ENCODE peak calls at places on chromosomes 2 and 18, in six cellular contexts. J, X, V, E, U and A are unnamed samples.

GRCh38 chr18:67232406-67232805 is 284.1 kb downstream of the DSEL start:
- DNase-seq in J (peak), X (peak), V (peak), E (no peak), U (no peak), A (peak)

GRCh38 chr18:29962579-29962978 is 1080.0 kb downstream of the DSC3 start:
- DNase-seq in J (no peak), X (peak), V (peak), E (no peak), U (no peak), A (peak)

GRCh38 chr2:100033976-100034375 is 108.4 kb downstream of the AFF3 start:
- DNase-seq in J (no peak), X (no peak), V (no peak), E (no peak), U (no peak), A (no peak)

GRCh38 chr2:62685986-62686625 is 19.4 kb upstream of the EHBP1 start:
- DNase-seq in J (no peak), X (no peak), V (peak), E (no peak), U (no peak), A (no peak)

GRCh38 chr2:104599802-104600510 is 254.0 kb upstream of the POU3F3 start:
- DNase-seq in J (peak), X (no peak), V (peak), E (no peak), U (no peak), A (peak)

GRCh38 chr2:70726947-70727725 is 40.9 kb downstream of the ADD2 start:
- DNase-seq in J (peak), X (peak), V (peak), E (no peak), U (peak), A (peak)

GRCh38 chr18:76450912-76451421 is 44.1 kb downstream of the ZNF516 start:
- DNase-seq in J (peak), X (peak), V (peak), E (peak), U (peak), A (peak)

GRCh38 chr18:23935804-23936203 is 78.8 kb upstream of the TTC39C start:
- DNase-seq in J (no peak), X (no peak), V (peak), E (no peak), U (no peak), A (no peak)

GRCh38 chr18:24600076-24600654 is 139.7 kb downstream of the HRH4 start:
- DNase-seq in J (peak), X (peak), V (peak), E (no peak), U (no peak), A (peak)

GRCh38 chr2:222424281-222424728 is at the start of gene SGPP2:
- DNase-seq in J (no peak), X (no peak), V (no peak), E (no peak), U (peak), A (no peak)

GRCh38 chr2:16508061-16508851 is 157.4 kb downstream of the CYRIA start:
- DNase-seq in J (no peak), X (peak), V (peak), E (no peak), U (peak), A (peak)

GRCh38 chr2:56444339-56444738 is 260.5 kb downstream of the CCDC85A start:
- DNase-seq in J (no peak), X (peak), V (no peak), E (no peak), U (no peak), A (no peak)

GRCh38 chr18:58639751-58640427 is 11.0 kb upstream of the ALPK2 start:
- DNase-seq in J (peak), X (peak), V (peak), E (no peak), U (no peak), A (peak)

GRCh38 chr2:48566582-48566981 is 36.6 kb downstream of the STON1 start:
- DNase-seq in J (peak), X (no peak), V (no peak), E (no peak), U (no peak), A (peak)

GRCh38 chr18:5444847-5445246 is 99.0 kb downstream of the EPB41L3 start:
- DNase-seq in J (no peak), X (no peak), V (no peak), E (no peak), U (no peak), A (no peak)

GRCh38 chr18:48330016-48330991 is 78.9 kb downstream of the ZBTB7C start:
- DNase-seq in J (peak), X (peak), V (peak), E (no peak), U (no peak), A (peak)

GRCh38 chr2:69168950-69169695 is 156.1 kb downstream of the ANTXR1 start:
- DNase-seq in J (no peak), X (no peak), V (no peak), E (no peak), U (no peak), A (no peak)

GRCh38 chr2:99651930-99652670 is 162.3 kb upstream of the REV1 start:
- DNase-seq in J (peak), X (peak), V (peak), E (no peak), U (no peak), A (peak)

GRCh38 chr2:106189764-106190468 is 4.2 kb downstream of the UXS1 start:
- DNase-seq in J (peak), X (peak), V (peak), E (no peak), U (no peak), A (peak)

GRCh38 chr2:30110773-30111172 is 36.0 kb upstream of the YPEL5 start:
- DNase-seq in J (peak), X (peak), V (peak), E (no peak), U (no peak), A (peak)

GRCh38 chr2:4628931-4629565 is 925.7 kb downstream of the DCDC2C start:
- DNase-seq in J (no peak), X (no peak), V (no peak), E (no peak), U (no peak), A (no peak)

GRCh38 chr2:54073796-54074195 is 41.6 kb upstream of the ACYP2 start:
- DNase-seq in J (peak), X (peak), V (peak), E (no peak), U (no peak), A (peak)

GRCh38 chr2:150020221-150020620 is 432.6 kb upstream of the MMADHC start:
- DNase-seq in J (no peak), X (no peak), V (no peak), E (no peak), U (no peak), A (no peak)

GRCh38 chr2:223472771-223473170 is 129.4 kb downstream of the SCG2 start:
- DNase-seq in J (no peak), X (no peak), V (no peak), E (no peak), U (no peak), A (no peak)

GRCh38 chr2:229043681-229044080 is 227.4 kb downstream of the PID1 start:
- DNase-seq in J (no peak), X (peak), V (no peak), E (no peak), U (no peak), A (no peak)

GRCh38 chr18:40851014-40851429 is 1104.0 kb upstream of the PIK3C3 start:
- DNase-seq in J (peak), X (peak), V (peak), E (no peak), U (no peak), A (peak)

GRCh38 chr2:29332540-29332939 is 217.3 kb downstream of the CLIP4 start:
- DNase-seq in J (no peak), X (no peak), V (no peak), E (no peak), U (no peak), A (no peak)

GRCh38 chr18:7711495-7711894 is 144.4 kb downstream of the PTPRM start:
- DNase-seq in J (no peak), X (no peak), V (peak), E (peak), U (no peak), A (no peak)

GRCh38 chr18:32629990-32630389 is 142.8 kb downstream of the KLHL14 start:
- DNase-seq in J (no peak), X (no peak), V (no peak), E (no peak), U (no peak), A (no peak)

GRCh38 chr2:2621855-2622254 is 290.8 kb upstream of the MYT1L start:
- DNase-seq in J (no peak), X (no peak), V (no peak), E (no peak), U (no peak), A (no peak)

GRCh38 chr18:55407774-55408535 is 180.0 kb downstream of the TCF4 start:
- DNase-seq in J (no peak), X (no peak), V (no peak), E (no peak), U (no peak), A (no peak)

GRCh38 chr2:171297951-171298350 is 135.8 kb downstream of the METTL8 start:
- DNase-seq in J (peak), X (no peak), V (peak), E (no peak), U (no peak), A (peak)

GRCh38 chr2:145015561-145015960 is 495.6 kb upstream of the ZEB2 start:
- DNase-seq in J (peak), X (peak), V (no peak), E (no peak), U (no peak), A (no peak)
- H3K9ac ChIP-seq in J (no peak), X (no peak), V (no peak), E (no peak), U (no peak), A (no peak)

DNA sequence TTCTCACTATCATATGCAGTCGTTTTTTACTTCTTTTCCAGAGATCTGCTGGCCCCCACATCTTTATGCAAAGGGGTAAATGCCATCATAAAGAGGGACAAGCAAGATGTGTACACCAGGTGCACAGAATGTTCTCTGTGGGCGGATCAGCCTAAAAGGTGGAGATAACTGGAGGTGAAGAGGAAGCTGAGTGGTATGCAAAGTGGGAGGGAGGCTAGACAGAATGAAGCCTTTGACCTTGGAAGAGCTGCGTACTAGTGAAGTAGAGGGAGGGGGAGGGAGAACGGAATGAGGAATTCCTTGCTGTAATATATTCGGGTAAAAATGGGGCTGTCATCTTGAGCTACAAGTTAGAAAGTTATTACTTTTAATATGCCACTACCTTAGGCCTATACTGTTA is 287.5 kb upstream of the VRK2 start:
- DNase-seq in J (no peak), X (no peak), V (no peak), E (no peak), U (no peak), A (no peak)
- H3K4me2 ChIP-seq in J (peak), X (peak), V (peak), E (no peak), U (peak), A (peak)

DNA sequence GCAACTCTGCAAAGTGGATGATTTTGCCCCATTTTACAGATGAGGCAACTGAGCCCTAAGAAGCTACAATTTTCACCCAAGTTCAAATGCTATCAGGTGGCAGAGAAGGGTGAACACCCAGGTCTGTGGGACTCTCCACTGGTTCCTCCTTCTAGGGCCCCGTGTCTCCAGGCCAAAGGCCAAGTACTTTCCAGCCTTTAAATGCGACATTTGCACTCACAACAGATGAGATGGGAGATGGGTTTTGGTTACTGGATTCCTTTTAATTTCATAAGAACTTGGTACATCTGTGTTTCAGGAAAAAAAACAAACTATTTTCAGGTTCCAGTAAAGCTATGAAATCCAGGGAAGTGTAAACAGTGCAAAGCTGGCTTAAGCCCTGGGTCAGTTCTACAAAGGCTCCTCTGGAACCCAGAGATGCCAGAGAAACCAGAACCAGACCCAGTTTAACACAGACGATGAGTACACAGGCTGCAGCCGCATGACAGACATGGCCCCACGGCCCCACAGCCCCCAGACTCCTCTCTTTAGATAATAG is 361.7 kb downstream of the ANAPC1 start:
- DNase-seq in J (peak), X (no peak), V (no peak), E (no peak), U (no peak), A (peak)
- H3K9ac ChIP-seq in J (no peak), X (no peak), V (no peak), E (no peak), U (no peak), A (no peak)

DNA sequence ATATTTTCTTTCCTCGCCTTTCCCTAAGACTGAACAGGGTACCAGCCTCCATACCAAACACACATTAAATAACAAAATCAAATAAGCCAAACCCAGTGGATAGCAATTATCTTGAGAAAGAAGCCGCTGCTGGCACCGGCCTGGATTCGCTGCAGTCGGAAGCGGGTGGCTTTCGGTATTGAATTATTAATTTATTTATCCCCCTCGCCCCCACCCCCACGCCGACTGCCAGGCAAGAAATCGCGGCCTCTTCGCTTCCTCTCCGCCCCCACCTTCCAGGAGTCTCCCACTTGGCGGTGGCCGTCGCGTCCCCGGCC is 375 bp upstream of the ZNF804A start:
- DNase-seq in J (peak), X (no peak), V (no peak), E (no peak), U (no peak), A (no peak)
- H3K4me2 ChIP-seq in J (peak), X (peak), V (peak), E (peak), U (peak), A (peak)

DNA sequence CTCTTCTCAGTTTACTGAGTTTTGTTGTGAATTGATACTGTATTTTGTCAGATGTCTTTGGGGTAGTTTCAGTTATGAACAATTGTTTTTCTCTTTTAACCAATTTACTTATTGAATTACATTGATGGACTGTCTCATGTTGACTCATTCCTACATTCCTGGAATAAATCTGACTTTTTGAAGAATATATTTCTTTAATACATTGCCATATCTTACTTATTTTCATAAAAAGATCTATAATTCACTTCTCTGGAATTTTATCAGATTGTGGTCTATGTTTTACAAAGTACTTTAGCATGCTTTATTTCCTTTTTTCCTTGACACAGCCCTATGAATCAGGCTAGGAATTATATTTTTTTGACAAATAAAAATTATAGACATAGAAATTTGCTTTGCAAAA is 268.3 kb downstream of the PLCL1 start:
- DNase-seq in J (no peak), X (no peak), V (no peak), E (no peak), U (no peak), A (no peak)
- H3K9ac ChIP-seq in J (no peak), X (no peak), V (no peak), E (no peak), U (no peak), A (no peak)

DNA sequence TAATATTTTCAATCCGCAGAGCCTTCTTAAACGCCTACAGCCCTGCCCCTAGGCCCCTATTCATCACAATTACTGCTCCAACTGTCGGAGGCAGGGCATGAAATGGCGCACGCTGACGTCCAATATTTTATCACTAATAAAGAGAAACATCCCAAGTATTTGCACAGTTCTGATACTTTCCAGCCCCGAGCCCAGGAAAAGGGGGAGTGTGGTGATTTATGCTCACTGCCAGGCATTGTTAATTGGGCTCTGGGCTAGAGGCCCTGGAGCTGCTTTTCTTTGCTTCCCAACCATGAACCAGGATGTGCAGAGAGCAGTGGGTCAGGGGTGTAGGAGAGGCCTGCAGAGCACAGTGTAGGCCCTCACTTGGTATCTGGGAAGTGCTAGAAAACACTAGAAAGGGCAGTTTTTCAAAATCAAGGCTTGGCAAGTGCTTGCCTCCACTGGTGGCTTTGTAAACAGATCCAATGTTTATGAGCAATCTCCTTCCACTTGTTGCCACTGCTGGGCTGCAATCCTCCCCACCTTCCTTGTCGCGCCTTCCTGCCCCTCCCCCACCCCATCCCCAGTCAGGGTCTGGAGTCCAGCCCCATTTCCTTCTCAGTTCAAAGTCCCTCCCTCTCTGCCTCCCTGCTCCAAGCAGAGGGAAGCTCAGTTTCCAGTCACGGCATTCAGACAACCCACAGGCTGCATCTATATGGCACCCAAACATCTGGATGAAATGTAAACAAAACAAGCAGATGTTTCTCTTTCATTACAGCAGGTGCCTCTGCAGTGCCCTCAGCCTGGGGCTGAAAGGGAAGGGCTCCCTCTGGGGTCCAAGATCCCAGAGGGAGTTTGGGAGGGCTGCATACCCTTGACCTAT is 83.9 kb upstream of the PKDCC start:
- DNase-seq in J (peak), X (peak), V (no peak), E (no peak), U (peak), A (peak)
- H3K4me2 ChIP-seq in J (no peak), X (no peak), V (no peak), E (no peak), U (no peak), A (no peak)

GRCh38 chr2:237693281-237694039 is 66.1 kb downstream of the LRRFIP1 start:
- DNase-seq in J (peak), X (peak), V (peak), E (no peak), U (no peak), A (peak)
- H3K9ac ChIP-seq in J (peak), X (peak), V (peak), E (peak), U (peak), A (peak)

DNA sequence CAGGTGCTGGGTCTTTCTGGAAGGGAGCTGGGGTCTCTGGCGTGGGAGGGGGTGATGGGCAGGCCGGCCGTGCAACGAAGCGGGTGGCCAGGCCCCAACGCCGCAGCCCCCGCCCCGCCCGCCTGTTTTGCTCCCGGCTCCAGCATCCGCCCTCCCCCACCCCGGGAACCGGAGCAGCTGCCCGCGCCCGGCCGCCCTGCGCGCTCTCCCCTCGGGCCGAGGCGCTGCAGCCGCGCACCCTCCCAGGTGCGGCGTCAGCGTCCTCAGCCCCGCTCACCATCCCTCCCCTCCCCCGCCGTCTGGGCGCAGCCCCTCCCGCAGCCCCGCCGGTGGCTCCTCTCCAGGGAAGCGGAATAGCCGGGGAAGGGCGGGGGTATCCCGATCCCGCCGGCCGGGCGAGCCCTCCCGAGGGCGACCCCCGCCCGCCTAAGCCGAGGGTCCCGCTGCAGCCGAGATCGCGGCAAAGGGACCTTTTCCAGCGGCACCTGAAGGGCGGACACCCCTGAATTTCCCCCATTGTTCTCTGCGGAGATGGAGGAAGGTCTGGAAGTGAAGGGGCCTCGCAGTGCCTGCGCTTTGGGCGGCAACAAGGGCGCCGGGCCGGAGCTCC is 510 bp downstream of the KIF1A start:
- DNase-seq in J (no peak), X (no peak), V (no peak), E (no peak), U (no peak), A (no peak)
- H3K4me2 ChIP-seq in J (peak), X (no peak), V (no peak), E (no peak), U (peak), A (no peak)

GRCh38 chr2:162840598-162841246 is 2.2 kb upstream of the KCNH7 start:
- DNase-seq in J (peak), X (peak), V (peak), E (peak), U (peak), A (peak)

GRCh38 chr2:162833345-162833744 is 5.2 kb downstream of the KCNH7 start:
- DNase-seq in J (no peak), X (no peak), V (no peak), E (no peak), U (no peak), A (no peak)

GRCh38 chr2:162839419-162839818 is 852 bp upstream of the KCNH7 start:
- DNase-seq in J (no peak), X (no peak), V (no peak), E (no peak), U (peak), A (no peak)

DNA sequence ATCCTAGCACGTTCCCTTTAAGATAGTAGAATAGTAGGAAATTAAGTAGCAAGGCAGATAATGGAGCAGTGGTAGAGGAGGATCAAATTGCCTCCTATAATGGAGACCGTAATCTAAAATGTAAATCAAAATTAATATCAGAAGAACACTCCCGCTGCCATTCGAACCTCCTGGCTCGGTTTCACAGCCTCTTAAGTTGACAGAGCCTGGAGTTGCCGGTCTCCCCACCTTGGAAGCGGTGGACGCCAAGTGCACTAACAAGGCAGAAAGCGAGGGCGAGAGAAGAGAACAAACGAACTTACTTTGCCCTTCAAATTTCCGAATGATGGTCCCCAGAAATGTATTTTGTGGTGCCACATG is 446 bp downstream of the KCNH7 start:
- DNase-seq in J (no peak), X (no peak), V (no peak), E (no peak), U (no peak), A (no peak)
- H3K9ac ChIP-seq in J (no peak), X (no peak), V (no peak), E (no peak), U (no peak), A (no peak)